ENCODE peak calls at places on chromosomes 13 and 19, in six cellular contexts. One of them, this sample, is unnamed.

GRCh38 chr19:37983153-37983552 is 76.1 kb downstream of the SIPA1L3 start:
- DNase-seq in GM20000: no peak
- DNase-seq in sigmoid colon: no peak
- DNase-seq in nephron progenitor cell: no peak
- DNase-seq in astrocyte of the spinal cord: no peak
- DNase-seq in BJ: no peak
- DNase-seq in this sample: no peak

GRCh38 chr19:38733493-38734175 is 10.6 kb downstream of the CAPN12 start:
- DNase-seq in GM20000: no peak
- DNase-seq in nephron progenitor cell: no peak
- DNase-seq in astrocyte of the spinal cord: no peak
- DNase-seq in BJ: no peak
- DNase-seq in sigmoid colon: peak; percentile 63
- DNase-seq in this sample: peak; percentile 14

GRCh38 chr19:5150902-5151741 is 182.2 kb downstream of the KDM4B start:
- DNase-seq in astrocyte of the spinal cord: no peak
- DNase-seq in BJ: no peak
- DNase-seq in GM20000: peak; percentile 35
- DNase-seq in nephron progenitor cell: no peak
- DNase-seq in sigmoid colon: peak; percentile 61
- DNase-seq in this sample: peak; percentile 74

GRCh38 chr13:101714195-101714594 is 261.7 kb downstream of the ITGBL1 start:
- DNase-seq in astrocyte of the spinal cord: no peak
- DNase-seq in nephron progenitor cell: no peak
- DNase-seq in GM20000: no peak
- DNase-seq in BJ: no peak
- DNase-seq in sigmoid colon: no peak
- DNase-seq in this sample: no peak

GRCh38 chr13:71879129-71879535 is 12.1 kb upstream of the DACH1 start:
- DNase-seq in GM20000: peak; percentile 32
- DNase-seq in astrocyte of the spinal cord: peak; percentile 52
- DNase-seq in nephron progenitor cell: peak; percentile 18
- DNase-seq in BJ: no peak
- DNase-seq in sigmoid colon: no peak
- DNase-seq in this sample: no peak

GRCh38 chr19:2546128-2547032 is 70.5 kb downstream of the GADD45B start:
- DNase-seq in sigmoid colon: peak; percentile 91
- DNase-seq in GM20000: no peak
- DNase-seq in nephron progenitor cell: peak; percentile 76
- DNase-seq in BJ: no peak
- DNase-seq in astrocyte of the spinal cord: peak; percentile 39
- DNase-seq in this sample: peak; percentile 66

GRCh38 chr13:102913924-102914628 is 68.2 kb downstream of the ERCC5 start:
- DNase-seq in GM20000: no peak
- DNase-seq in astrocyte of the spinal cord: peak; percentile 39
- DNase-seq in nephron progenitor cell: no peak
- DNase-seq in sigmoid colon: no peak
- DNase-seq in BJ: no peak
- DNase-seq in this sample: no peak

GRCh38 chr13:40665754-40666057 is 735 bp downstream of the FOXO1 start:
- DNase-seq in nephron progenitor cell: peak; percentile 56
- DNase-seq in GM20000: peak; percentile 70
- DNase-seq in sigmoid colon: no peak
- DNase-seq in astrocyte of the spinal cord: no peak
- DNase-seq in BJ: no peak
- DNase-seq in this sample: peak; percentile 32

GRCh38 chr13:105814219-105814901 is 721.1 kb downstream of the EFNB2 start:
- DNase-seq in nephron progenitor cell: no peak
- DNase-seq in GM20000: no peak
- DNase-seq in astrocyte of the spinal cord: no peak
- DNase-seq in sigmoid colon: no peak
- DNase-seq in BJ: no peak
- DNase-seq in this sample: no peak

GRCh38 chr19:507286-508203 is at the start of gene TPGS1:
- DNase-seq in nephron progenitor cell: peak; percentile 87
- DNase-seq in astrocyte of the spinal cord: peak; percentile 75
- DNase-seq in BJ: no peak
- DNase-seq in sigmoid colon: peak; percentile 86
- DNase-seq in GM20000: peak; percentile 89
- DNase-seq in this sample: peak; percentile 89

GRCh38 chr19:14383898-14384669 is 2.8 kb downstream of the ADGRE5 start:
- DNase-seq in GM20000: peak; percentile 67
- DNase-seq in sigmoid colon: peak; percentile 84
- DNase-seq in nephron progenitor cell: no peak
- DNase-seq in astrocyte of the spinal cord: peak; percentile 34
- DNase-seq in BJ: no peak
- DNase-seq in this sample: no peak

GRCh38 chr13:51539887-51540286 is 44.4 kb upstream of the WDFY2 start:
- DNase-seq in GM20000: no peak
- DNase-seq in nephron progenitor cell: no peak
- DNase-seq in BJ: no peak
- DNase-seq in sigmoid colon: no peak
- DNase-seq in astrocyte of the spinal cord: no peak
- DNase-seq in this sample: no peak

GRCh38 chr19:47626238-47626637 is 17.3 kb downstream of the BICRA start:
- DNase-seq in BJ: no peak
- DNase-seq in astrocyte of the spinal cord: no peak
- DNase-seq in GM20000: no peak
- DNase-seq in sigmoid colon: no peak
- DNase-seq in nephron progenitor cell: no peak
- DNase-seq in this sample: no peak

GRCh38 chr13:75960538-75960994 is 324.4 kb downstream of the LMO7 start:
- DNase-seq in nephron progenitor cell: no peak
- DNase-seq in sigmoid colon: no peak
- DNase-seq in GM20000: peak; percentile 36
- DNase-seq in astrocyte of the spinal cord: no peak
- DNase-seq in BJ: no peak
- DNase-seq in this sample: no peak

GRCh38 chr19:38273499-38273898 is 9.1 kb downstream of the SPINT2 start:
- DNase-seq in nephron progenitor cell: no peak
- DNase-seq in BJ: no peak
- DNase-seq in sigmoid colon: peak; percentile 28
- DNase-seq in astrocyte of the spinal cord: no peak
- DNase-seq in GM20000: no peak
- DNase-seq in this sample: no peak

GRCh38 chr19:5590151-5590864 is 22.6 kb upstream of the TINCR start:
- DNase-seq in astrocyte of the spinal cord: no peak
- DNase-seq in GM20000: no peak
- DNase-seq in nephron progenitor cell: no peak
- DNase-seq in BJ: no peak
- DNase-seq in sigmoid colon: no peak
- DNase-seq in this sample: no peak

GRCh38 chr13:27125357-27126282 is 46.0 kb downstream of the USP12 start:
- DNase-seq in BJ: no peak
- DNase-seq in GM20000: no peak
- DNase-seq in astrocyte of the spinal cord: no peak
- DNase-seq in sigmoid colon: no peak
- DNase-seq in nephron progenitor cell: no peak
- DNase-seq in this sample: no peak

GRCh38 chr13:34414616-34415015 is 527.5 kb upstream of the NBEA start:
- DNase-seq in BJ: no peak
- DNase-seq in sigmoid colon: no peak
- DNase-seq in GM20000: no peak
- DNase-seq in nephron progenitor cell: no peak
- DNase-seq in astrocyte of the spinal cord: no peak
- DNase-seq in this sample: no peak

GRCh38 chr19:47716270-47716937 is 3.2 kb downstream of the EHD2 start:
- DNase-seq in nephron progenitor cell: no peak
- DNase-seq in BJ: no peak
- DNase-seq in GM20000: no peak
- DNase-seq in astrocyte of the spinal cord: no peak
- DNase-seq in sigmoid colon: no peak
- DNase-seq in this sample: no peak

GRCh38 chr13:84902243-84902642 is 897.0 kb downstream of the SLITRK6 start:
- DNase-seq in astrocyte of the spinal cord: no peak
- DNase-seq in BJ: no peak
- DNase-seq in sigmoid colon: no peak
- DNase-seq in nephron progenitor cell: no peak
- DNase-seq in GM20000: no peak
- DNase-seq in this sample: no peak

GRCh38 chr19:46218160-46218559 is 11.4 kb upstream of the IGFL1 start:
- DNase-seq in BJ: no peak
- DNase-seq in nephron progenitor cell: peak; percentile 86
- DNase-seq in GM20000: peak; percentile 26
- DNase-seq in astrocyte of the spinal cord: peak; percentile 29
- DNase-seq in sigmoid colon: no peak
- DNase-seq in this sample: no peak

GRCh38 chr19:15417699-15418098 is 1.1 kb downstream of the AKAP8L start:
- DNase-seq in astrocyte of the spinal cord: peak; percentile 38
- DNase-seq in BJ: no peak
- DNase-seq in GM20000: no peak
- DNase-seq in nephron progenitor cell: peak; percentile 41
- DNase-seq in sigmoid colon: no peak
- DNase-seq in this sample: no peak

GRCh38 chr19:11196406-11197287 is 698 bp downstream of the KANK2 start:
- DNase-seq in astrocyte of the spinal cord: peak; percentile 22
- DNase-seq in nephron progenitor cell: peak; percentile 55
- DNase-seq in sigmoid colon: peak; percentile 78
- DNase-seq in BJ: no peak
- DNase-seq in GM20000: peak; percentile 61
- DNase-seq in this sample: peak; percentile 54

GRCh38 chr19:19775891-19776205 is 42.9 kb upstream of the ZNF14 start:
- DNase-seq in nephron progenitor cell: no peak
- DNase-seq in sigmoid colon: no peak
- DNase-seq in BJ: no peak
- DNase-seq in astrocyte of the spinal cord: no peak
- DNase-seq in GM20000: no peak
- DNase-seq in this sample: no peak

GRCh38 chr19:19774354-19775033 is 41.6 kb upstream of the ZNF14 start:
- DNase-seq in sigmoid colon: no peak
- DNase-seq in astrocyte of the spinal cord: no peak
- DNase-seq in nephron progenitor cell: no peak
- DNase-seq in GM20000: no peak
- DNase-seq in BJ: no peak
- DNase-seq in this sample: no peak

GRCh38 chr19:19777692-19778091 is 43.9 kb downstream of the ZNF506 start:
- DNase-seq in BJ: no peak
- DNase-seq in GM20000: no peak
- DNase-seq in nephron progenitor cell: no peak
- DNase-seq in sigmoid colon: no peak
- DNase-seq in astrocyte of the spinal cord: no peak
- DNase-seq in this sample: no peak

GRCh38 chr19:19778666-19779065 is 42.9 kb downstream of the ZNF506 start:
- DNase-seq in nephron progenitor cell: no peak
- DNase-seq in astrocyte of the spinal cord: no peak
- DNase-seq in BJ: no peak
- DNase-seq in GM20000: no peak
- DNase-seq in sigmoid colon: no peak
- DNase-seq in this sample: no peak

GRCh38 chr19:19776206-19777008 is 43.5 kb upstream of the ZNF14 start:
- DNase-seq in BJ: peak; percentile 95
- DNase-seq in nephron progenitor cell: peak; percentile 96
- DNase-seq in GM20000: peak; percentile 91
- DNase-seq in astrocyte of the spinal cord: peak; percentile 99
- DNase-seq in sigmoid colon: peak; percentile 99
- DNase-seq in this sample: peak; percentile 98
- TF ChIP-seq CTCF in BJ: no peak
- TF ChIP-seq CTCF in nephron progenitor cell: no peak
- TF ChIP-seq CTCF in GM20000: no peak
- TF ChIP-seq CTCF in astrocyte of the spinal cord: no peak
- TF ChIP-seq CTCF in sigmoid colon: no peak
- TF ChIP-seq CTCF in this sample: no peak

DNA sequence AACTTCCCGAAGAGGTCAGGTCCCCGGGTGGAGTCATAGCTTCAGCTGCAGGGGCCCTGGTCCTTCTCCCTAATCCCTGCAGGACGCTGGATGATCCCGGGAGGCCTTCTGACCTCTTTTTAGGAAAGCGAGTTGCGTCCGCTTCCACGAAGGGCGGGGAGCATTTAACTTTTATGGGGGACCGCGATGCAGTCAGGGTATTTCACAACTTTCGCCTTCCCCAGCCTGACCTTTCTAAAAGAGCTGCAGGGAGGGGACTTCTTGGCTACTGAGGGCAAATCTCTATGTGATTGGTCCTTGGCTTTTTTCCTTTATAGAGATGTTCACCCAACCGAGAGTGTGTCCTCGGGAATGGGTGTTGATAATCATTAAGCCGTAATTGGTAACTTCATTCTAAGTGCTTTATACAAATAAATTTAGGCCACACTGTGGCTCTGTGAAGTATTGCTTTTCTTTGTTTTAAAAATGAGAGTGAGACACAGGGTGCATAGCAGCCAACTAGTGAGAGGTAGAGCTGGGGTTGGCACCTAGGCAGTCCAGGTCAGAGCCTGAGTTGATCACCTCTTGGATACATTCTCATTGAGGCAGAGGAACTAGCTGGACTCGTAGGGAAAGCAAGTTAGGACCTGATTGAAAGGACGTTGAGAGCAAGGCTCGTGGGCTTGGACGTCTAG is 841 bp downstream of the ZNF230 start:
- DNase-seq in nephron progenitor cell: peak; percentile 4
- DNase-seq in astrocyte of the spinal cord: peak; percentile 4
- DNase-seq in sigmoid colon: no peak
- DNase-seq in GM20000: peak; percentile 16
- DNase-seq in BJ: no peak
- DNase-seq in this sample: no peak
- TF ChIP-seq CTCF in nephron progenitor cell: no peak
- TF ChIP-seq CTCF in astrocyte of the spinal cord: no peak
- TF ChIP-seq CTCF in sigmoid colon: no peak
- TF ChIP-seq CTCF in GM20000: no peak
- TF ChIP-seq CTCF in BJ: no peak
- TF ChIP-seq CTCF in this sample: no peak

GRCh38 chr13:93558637-93559036 is 332.0 kb downstream of the GPC6 start:
- DNase-seq in GM20000: no peak
- DNase-seq in astrocyte of the spinal cord: peak; percentile 10
- DNase-seq in nephron progenitor cell: no peak
- DNase-seq in BJ: no peak
- DNase-seq in sigmoid colon: no peak
- DNase-seq in this sample: no peak
- TF ChIP-seq CTCF in GM20000: no peak
- TF ChIP-seq CTCF in astrocyte of the spinal cord: no peak
- TF ChIP-seq CTCF in nephron progenitor cell: no peak
- TF ChIP-seq CTCF in BJ: no peak
- TF ChIP-seq CTCF in sigmoid colon: no peak
- TF ChIP-seq CTCF in this sample: no peak

DNA sequence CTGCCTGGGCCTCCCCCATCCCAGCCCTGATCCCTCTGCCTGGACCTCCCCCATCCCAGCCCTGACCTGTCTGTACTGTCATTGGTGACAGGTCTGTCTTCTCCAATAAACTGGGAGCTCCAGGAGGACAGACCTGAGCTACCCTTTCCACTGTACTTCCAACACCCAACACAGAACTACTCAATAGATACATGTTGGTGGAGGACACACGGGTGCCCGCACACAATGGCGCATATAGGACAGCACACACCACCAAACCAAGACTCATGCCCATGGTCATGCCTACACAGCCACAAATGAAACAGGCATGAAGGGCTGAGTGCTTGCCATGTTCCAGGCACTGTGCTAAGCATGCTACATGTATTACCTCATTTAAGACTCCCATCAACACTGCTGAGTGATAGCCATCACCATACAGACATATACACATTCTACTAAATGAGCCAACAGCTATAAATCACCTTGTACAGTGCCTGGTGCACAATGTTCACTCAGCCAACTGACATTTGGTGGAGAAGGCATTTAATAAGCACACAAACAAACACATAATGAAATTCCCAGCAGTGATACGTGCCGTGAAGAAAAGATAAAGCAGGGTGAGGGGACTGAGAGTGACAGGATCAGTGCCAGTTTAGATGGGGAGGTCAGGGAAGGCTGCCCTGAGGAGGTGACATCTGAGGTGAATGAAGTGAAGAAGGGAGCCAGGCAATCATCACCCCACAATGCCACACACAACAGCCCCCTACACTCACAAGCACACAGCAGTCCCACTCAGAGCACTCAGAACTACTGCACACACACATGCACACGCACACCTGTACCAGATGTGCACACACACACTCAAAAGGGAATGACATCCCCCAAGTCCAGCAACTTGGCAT is 857 bp downstream of the POU2F2 start:
- DNase-seq in sigmoid colon: no peak
- DNase-seq in BJ: no peak
- DNase-seq in astrocyte of the spinal cord: no peak
- DNase-seq in nephron progenitor cell: no peak
- DNase-seq in GM20000: no peak
- DNase-seq in this sample: no peak
- TF ChIP-seq CTCF in sigmoid colon: no peak
- TF ChIP-seq CTCF in BJ: no peak
- TF ChIP-seq CTCF in astrocyte of the spinal cord: no peak
- TF ChIP-seq CTCF in nephron progenitor cell: no peak
- TF ChIP-seq CTCF in GM20000: no peak
- TF ChIP-seq CTCF in this sample: no peak